ENCODE peak calls at places on chromosomes 6 and 20, in five cellular contexts. Z is heart right ventricle, H is colonic mucosa, L is transverse colon, Q is HepG2. T is an unnamed sample.
A peak's percentile ranks its signal among the peaks of the same experiment; 100 is the strongest.

GRCh38 chr6:30880563-30881252 is 3.6 kb upstream of the DDR1 start:
- DNase-seq in Z (no peak), Q (no peak), H (no peak), L (no peak), T (no peak)

GRCh38 chr6:24933868-24934401 is 1.8 kb downstream of the RIPOR2 start:
- DNase-seq in Q (peak; percentile 43), H (peak; percentile 39), Z (no peak), L (peak; percentile 33), T (no peak)

GRCh38 chr20:40691566-40692239 is 2.7 kb upstream of the MAFB start:
- DNase-seq in Q (no peak), H (no peak), L (no peak), Z (no peak), T (no peak)

GRCh38 chr6:151452750-151453427 is 963 bp upstream of the RMND1 start:
- DNase-seq in L (peak; percentile 33), Q (no peak), Z (peak; percentile 25), H (peak; percentile 44), T (no peak)

GRCh38 chr6:163782436-163783003 is 368.0 kb downstream of the QKI start:
- DNase-seq in H (no peak), Z (no peak), L (no peak), Q (no peak), T (no peak)

GRCh38 chr6:61887425-61887824 is 398.6 kb downstream of the KHDRBS2 start:
- DNase-seq in H (no peak), L (no peak), Z (no peak), Q (no peak), T (no peak)

GRCh38 chr6:109978174-109979032 is at the start of gene GPR6:
- DNase-seq in Z (peak; percentile 70), Q (peak; percentile 24), H (peak; percentile 46), L (peak; percentile 25), T (no peak)

GRCh38 chr6:43582911-43583310 is 6.9 kb downstream of the POLH start:
- DNase-seq in Z (no peak), H (no peak), L (no peak), Q (no peak), T (no peak)

GRCh38 chr6:112113371-112113770 is 26.0 kb downstream of the FAM229B start:
- DNase-seq in H (no peak), Z (no peak), Q (no peak), L (no peak), T (no peak)

GRCh38 chr6:15290962-15291704 is 45.3 kb downstream of the JARID2 start:
- DNase-seq in L (no peak), H (no peak), Q (no peak), Z (no peak), T (no peak)

GRCh38 chr6:123117145-123117908 is 121.3 kb downstream of the CLVS2 start:
- DNase-seq in L (no peak), Q (no peak), Z (no peak), H (no peak), T (no peak)

GRCh38 chr6:13873288-13874190 is 51.2 kb upstream of the RNF182 start:
- DNase-seq in H (peak; percentile 82), Q (peak; percentile 69), L (peak; percentile 78), Z (peak; percentile 64), T (no peak)

GRCh38 chr20:37379967-37380828 is 34.3 kb downstream of the SRC start:
- DNase-seq in L (no peak), Q (peak; percentile 97), H (peak; percentile 49), Z (no peak), T (no peak)

GRCh38 chr6:113693866-113694265 is 163.3 kb upstream of the MARCKS start:
- DNase-seq in Q (no peak), L (no peak), H (no peak), Z (no peak), T (no peak)

GRCh38 chr20:38725458-38725958 is 1.2 kb downstream of the SLC32A1 start:
- DNase-seq in L (no peak), H (no peak), Q (no peak), Z (no peak), T (no peak)

GRCh38 chr20:38723069-38723981 is 961 bp upstream of the SLC32A1 start:
- DNase-seq in H (no peak), Q (no peak), Z (no peak), L (no peak), T (no peak)

GRCh38 chr20:38723982-38724602 is at the start of gene SLC32A1:
- DNase-seq in L (no peak), Z (no peak), H (no peak), Q (no peak), T (no peak)

GRCh38 chr20:38725959-38726848 is 1.9 kb downstream of the SLC32A1 start:
- DNase-seq in H (no peak), L (peak; percentile 29), Z (no peak), Q (peak; percentile 75), T (no peak)

GRCh38 chr20:38724603-38725457 is 544 bp downstream of the SLC32A1 start:
- DNase-seq in L (no peak), Z (no peak), Q (no peak), H (no peak), T (no peak)
- H3K27me3 ChIP-seq in L (peaks cover 100% of the 10 kb centered on the region), Z (peaks cover 65% of the 10 kb centered on the region), Q (peaks cover 43% of the 10 kb centered on the region), H (peaks cover 90% of the 10 kb centered on the region), T (peaks cover 99% of the 10 kb centered on the region)

GRCh38 chr6:158626360-158627167 is 18.0 kb downstream of the DYNLT1 start:
- DNase-seq in L (no peak), H (peak; percentile 8), Q (no peak), Z (no peak), T (no peak)
- H3K36me3 ChIP-seq in L (no peaks in the 10 kb centered on the region), H (no peaks in the 10 kb centered on the region), Q (peaks cover 77% of the 10 kb centered on the region), Z (peaks cover 89% of the 10 kb centered on the region), T (peaks cover 6% of the 10 kb centered on the region)

GRCh38 chr6:131769385-131770141 is 38.3 kb upstream of the ENPP1 start:
- DNase-seq in Z (no peak), Q (peak; percentile 96), H (no peak), L (no peak), T (no peak)
- TF ChIP-seq CTCF in Z (no peak), Q (no peak), H (no peak), L (no peak), T (no peak)

GRCh38 chr20:44720994-44721784 is 6.0 kb downstream of the CCN5 start:
- DNase-seq in H (no peak), L (no peak), Q (no peak), Z (peak; percentile 47), T (peak; percentile 85)

GRCh38 chr20:44723391-44723790 is 8.2 kb downstream of the CCN5 start:
- DNase-seq in H (no peak), Z (no peak), L (no peak), Q (no peak), T (no peak)

GRCh38 chr20:44720617-44720993 is 5.4 kb downstream of the CCN5 start:
- DNase-seq in Z (no peak), Q (no peak), H (no peak), L (no peak), T (peak; percentile 92)

GRCh38 chr20:44722990-44723389 is 7.8 kb downstream of the CCN5 start:
- DNase-seq in Q (no peak), L (no peak), H (no peak), Z (no peak), T (no peak)

GRCh38 chr20:44721785-44722054 is 6.6 kb downstream of the CCN5 start:
- DNase-seq in Z (no peak), L (no peak), Q (no peak), H (no peak), T (no peak)
- H3K27me3 ChIP-seq in Z (no peaks in the 10 kb centered on the region), L (peaks cover 9% of the 10 kb centered on the region), Q (peaks cover 2% of the 10 kb centered on the region), H (no peaks in the 10 kb centered on the region), T (no peaks in the 10 kb centered on the region)

GRCh38 chr6:32167154-32167760 is 2.9 kb downstream of the EGFL8 start:
- DNase-seq in L (no peak), Z (no peak), H (no peak), Q (no peak), T (no peak)

GRCh38 chr6:32167761-32168262 is 3.4 kb downstream of the EGFL8 start:
- DNase-seq in L (no peak), Q (no peak), Z (no peak), H (no peak), T (no peak)

GRCh38 chr6:32163559-32164258 is 686 bp upstream of the EGFL8 start:
- DNase-seq in Z (no peak), H (no peak), Q (no peak), L (no peak), T (no peak)

GRCh38 chr6:32166411-32167061 is 2.1 kb downstream of the EGFL8 start:
- DNase-seq in Z (no peak), Q (no peak), L (no peak), H (no peak), T (no peak)

DNA sequence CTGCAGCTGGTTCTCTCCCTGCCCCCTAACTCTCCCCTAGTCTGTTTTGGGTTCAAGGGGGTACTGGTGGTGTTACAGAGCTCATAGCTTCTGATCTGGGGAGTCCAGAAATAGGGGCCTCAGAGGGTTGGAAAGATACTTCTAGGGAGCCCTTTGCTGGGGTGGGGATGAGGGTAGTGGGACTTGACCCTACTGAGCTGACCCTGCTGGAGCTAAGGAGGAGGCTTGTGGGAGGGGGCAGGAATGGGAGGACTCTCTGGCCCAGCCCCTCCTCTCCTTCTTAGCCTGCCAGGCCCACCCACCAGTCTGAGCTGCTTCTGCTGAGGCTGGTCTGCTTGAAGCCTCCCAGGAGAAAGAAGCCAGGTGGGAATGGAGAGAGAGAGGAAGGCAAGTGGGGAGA is at the start of gene EGFL8:
- DNase-seq in Z (no peak), L (no peak), H (no peak), Q (no peak), T (no peak)
- H3K36me3 ChIP-seq in Z (peaks cover 46% of the 10 kb centered on the region), L (no peaks in the 10 kb centered on the region), H (no peaks in the 10 kb centered on the region), Q (peaks cover 10% of the 10 kb centered on the region), T (peaks cover 85% of the 10 kb centered on the region)

GRCh38 chr20:10449270-10449669 is 14.2 kb downstream of the SLX4IP start:
- DNase-seq in Q (no peak), H (no peak), L (no peak), Z (no peak), T (no peak)

GRCh38 chr20:10445758-10446157 is 10.7 kb downstream of the SLX4IP start:
- DNase-seq in H (no peak), Q (no peak), L (no peak), Z (no peak), T (no peak)

GRCh38 chr20:10443936-10444335 is 8.8 kb downstream of the SLX4IP start:
- DNase-seq in L (no peak), Q (no peak), Z (no peak), H (no peak), T (no peak)

GRCh38 chr20:10447028-10447427 is 11.9 kb downstream of the SLX4IP start:
- DNase-seq in Q (peak; percentile 32), Z (no peak), L (peak; percentile 36), H (peak; percentile 65), T (no peak)

GRCh38 chr20:10448270-10449156 is 13.4 kb downstream of the SLX4IP start:
- DNase-seq in Q (no peak), Z (no peak), L (no peak), H (no peak), T (no peak)
- TF ChIP-seq CTCF in Q (no peak), Z (no peak), L (no peak), H (no peak), T (no peak)

GRCh38 chr20:32497589-32498224 is 87.4 kb downstream of the NOL4L start:
- DNase-seq in L (no peak), H (no peak), Z (no peak), Q (no peak), T (no peak)
- H3K27me3 ChIP-seq in L (no peaks in the 10 kb centered on the region), H (no peaks in the 10 kb centered on the region), Z (no peaks in the 10 kb centered on the region), Q (no peaks in the 10 kb centered on the region), T (no peaks in the 10 kb centered on the region)

T was measured in tibial artery.